ENCODE peak calls at places on chromosomes 2 and 18, in seven cellular contexts. One of them, this sample, is unnamed.

GRCh38 chr2:233940376-233941276 is 23.5 kb downstream of the TRPM8 start:
- DNase-seq in heart left ventricle: no peak
- DNase-seq in IMR-90: no peak
- DNase-seq in right lobe of liver: no peak
- DNase-seq in body of pancreas: no peak
- DNase-seq in breast epithelium: no peak
- DNase-seq in endothelial cell of umbilical vein: no peak
- DNase-seq in this sample: no peak

GRCh38 chr18:79805211-79805862 is 7.6 kb downstream of the KCNG2 start:
- DNase-seq in right lobe of liver: no peak
- DNase-seq in body of pancreas: no peak
- DNase-seq in endothelial cell of umbilical vein: no peak
- DNase-seq in IMR-90: no peak
- DNase-seq in breast epithelium: no peak
- DNase-seq in heart left ventricle: no peak
- DNase-seq in this sample: no peak

GRCh38 chr2:240111253-240111652 is 24.9 kb downstream of the COPS9 start:
- DNase-seq in heart left ventricle: no peak
- DNase-seq in breast epithelium: no peak
- DNase-seq in right lobe of liver: no peak
- DNase-seq in endothelial cell of umbilical vein: no peak
- DNase-seq in body of pancreas: no peak
- DNase-seq in IMR-90: peak; percentile 0
- DNase-seq in this sample: no peak

GRCh38 chr2:237895544-237896506 is 36.4 kb downstream of the RAMP1 start:
- DNase-seq in heart left ventricle: no peak
- DNase-seq in IMR-90: no peak
- DNase-seq in right lobe of liver: no peak
- DNase-seq in body of pancreas: peak; percentile 67
- DNase-seq in endothelial cell of umbilical vein: no peak
- DNase-seq in breast epithelium: peak; percentile 89
- DNase-seq in this sample: peak; percentile 88

GRCh38 chr18:28127763-28128737 is 48.9 kb downstream of the CDH2 start:
- DNase-seq in endothelial cell of umbilical vein: no peak
- DNase-seq in right lobe of liver: no peak
- DNase-seq in body of pancreas: no peak
- DNase-seq in breast epithelium: no peak
- DNase-seq in heart left ventricle: no peak
- DNase-seq in IMR-90: peak; percentile 34
- DNase-seq in this sample: no peak

GRCh38 chr18:12946549-12947354 is 1.1 kb upstream of the SEH1L start:
- DNase-seq in IMR-90: peak; percentile 89
- DNase-seq in body of pancreas: peak; percentile 46
- DNase-seq in breast epithelium: peak; percentile 35
- DNase-seq in endothelial cell of umbilical vein: no peak
- DNase-seq in right lobe of liver: peak; percentile 60
- DNase-seq in heart left ventricle: peak; percentile 78
- DNase-seq in this sample: no peak

GRCh38 chr18:76975577-76976110 is 153.3 kb downstream of the ZNF236 start:
- DNase-seq in endothelial cell of umbilical vein: no peak
- DNase-seq in breast epithelium: no peak
- DNase-seq in IMR-90: no peak
- DNase-seq in body of pancreas: no peak
- DNase-seq in right lobe of liver: no peak
- DNase-seq in heart left ventricle: no peak
- DNase-seq in this sample: no peak

GRCh38 chr2:23618696-23619530 is 233.9 kb downstream of the KLHL29 start:
- DNase-seq in body of pancreas: no peak
- DNase-seq in breast epithelium: no peak
- DNase-seq in endothelial cell of umbilical vein: no peak
- DNase-seq in heart left ventricle: peak; percentile 47
- DNase-seq in right lobe of liver: no peak
- DNase-seq in IMR-90: peak; percentile 16
- DNase-seq in this sample: no peak

DNA sequence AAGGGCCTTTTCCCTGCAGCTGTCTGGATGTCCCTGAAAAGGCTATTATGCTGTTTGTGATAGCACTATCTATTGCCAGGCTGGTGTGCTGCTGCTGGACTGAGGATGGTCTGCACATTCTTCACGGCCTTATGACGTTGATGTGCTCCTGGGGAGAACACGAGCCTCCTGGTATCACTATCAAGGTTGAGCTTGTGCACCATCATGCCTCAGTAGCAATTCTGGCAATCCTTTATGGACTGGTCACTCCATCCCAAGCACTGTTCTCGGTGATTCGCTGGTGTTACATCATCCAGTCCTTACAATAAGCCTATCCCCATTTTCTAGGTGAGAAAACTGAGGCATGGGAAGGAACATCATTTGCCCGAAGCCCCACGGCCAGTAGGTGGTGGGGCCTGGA is 18.2 kb upstream of the CCBE1 start:
- DNase-seq in breast epithelium: no peak
- DNase-seq in heart left ventricle: no peak
- DNase-seq in IMR-90: peak; percentile 54
- DNase-seq in body of pancreas: no peak
- DNase-seq in right lobe of liver: no peak
- DNase-seq in endothelial cell of umbilical vein: no peak
- DNase-seq in this sample: no peak
- H3K4me3 ChIP-seq in breast epithelium: no peak overlapping the region
- H3K4me3 ChIP-seq in heart left ventricle: no peak overlapping the region
- H3K4me3 ChIP-seq in IMR-90: no peak overlapping the region
- H3K4me3 ChIP-seq in body of pancreas: no peak overlapping the region
- H3K4me3 ChIP-seq in right lobe of liver: no peak overlapping the region
- H3K4me3 ChIP-seq in endothelial cell of umbilical vein: no peak overlapping the region
- H3K4me3 ChIP-seq in this sample: no peak overlapping the region

DNA sequence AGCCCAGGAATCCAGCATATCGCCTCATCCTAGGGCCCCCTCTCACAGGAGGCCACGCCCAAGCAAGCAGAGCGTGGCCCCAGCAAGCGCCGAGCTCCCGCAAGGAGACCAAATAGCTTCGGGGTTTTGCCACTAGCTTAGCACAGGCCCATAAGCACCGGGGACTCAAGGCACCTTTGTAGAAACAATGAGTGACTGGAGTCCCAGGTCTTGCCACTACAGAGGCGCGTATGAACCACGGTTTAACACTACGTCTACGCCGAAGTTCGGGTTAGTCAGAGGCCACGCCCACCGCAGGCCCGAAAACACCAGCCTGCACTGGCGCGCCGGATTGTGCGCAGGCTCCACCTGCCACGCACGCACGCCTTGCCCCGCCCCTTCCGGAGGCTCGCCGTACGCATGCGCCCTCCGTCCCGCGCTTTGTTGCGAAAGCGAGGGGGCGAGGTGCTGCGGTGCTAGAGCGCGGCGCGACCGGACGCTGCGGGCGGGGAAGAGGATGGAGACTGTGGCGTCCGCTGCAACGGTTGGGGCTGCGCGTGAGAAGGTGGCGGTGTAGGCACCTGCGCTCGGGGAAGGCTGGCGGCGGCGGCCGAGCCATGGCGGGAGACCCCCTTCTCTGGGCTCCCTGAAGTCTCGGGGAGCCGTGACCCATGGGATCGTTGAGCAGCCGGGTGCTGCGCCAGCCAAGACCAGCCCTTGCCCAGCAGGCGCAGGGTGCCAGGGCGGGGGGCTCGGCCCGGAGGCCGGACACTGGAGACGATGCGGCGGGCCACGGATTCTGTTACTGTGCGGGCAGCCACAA is at the start of gene GMCL1:
- DNase-seq in IMR-90: peak; percentile 94
- DNase-seq in endothelial cell of umbilical vein: peak; percentile 98
- DNase-seq in body of pancreas: peak; percentile 99
- DNase-seq in right lobe of liver: peak; percentile 98
- DNase-seq in heart left ventricle: peak; percentile 99
- DNase-seq in breast epithelium: peak; percentile 95
- DNase-seq in this sample: peak; percentile 95
- TF ChIP-seq POLR2A in IMR-90: peak; percentile 86
- TF ChIP-seq POLR2A in endothelial cell of umbilical vein: peak; percentile 90
- TF ChIP-seq POLR2A in body of pancreas: peak; percentile 92
- TF ChIP-seq POLR2A in right lobe of liver: peak; percentile 80
- TF ChIP-seq POLR2A in heart left ventricle: peak; percentile 87
- TF ChIP-seq POLR2A in breast epithelium: peak; percentile 38
- TF ChIP-seq POLR2A in this sample: peak; percentile 74

GRCh38 chr2:102237176-102237575 is 50.4 kb downstream of the IL1RL2 start:
- DNase-seq in heart left ventricle: no peak
- DNase-seq in endothelial cell of umbilical vein: no peak
- DNase-seq in breast epithelium: no peak
- DNase-seq in body of pancreas: no peak
- DNase-seq in IMR-90: no peak
- DNase-seq in right lobe of liver: no peak
- DNase-seq in this sample: no peak
- H3K4me3 ChIP-seq in heart left ventricle: no peak overlapping the region
- H3K4me3 ChIP-seq in endothelial cell of umbilical vein: no peak overlapping the region
- H3K4me3 ChIP-seq in breast epithelium: no peak overlapping the region
- H3K4me3 ChIP-seq in body of pancreas: no peak overlapping the region
- H3K4me3 ChIP-seq in IMR-90: no peak overlapping the region
- H3K4me3 ChIP-seq in right lobe of liver: no peak overlapping the region
- H3K4me3 ChIP-seq in this sample: no peak overlapping the region

GRCh38 chr2:19350678-19351401 is 7.6 kb downstream of the OSR1 start:
- DNase-seq in endothelial cell of umbilical vein: no peak
- DNase-seq in IMR-90: no peak
- DNase-seq in body of pancreas: no peak
- DNase-seq in right lobe of liver: no peak
- DNase-seq in breast epithelium: no peak
- DNase-seq in heart left ventricle: no peak
- DNase-seq in this sample: no peak
- TF ChIP-seq POLR2A in endothelial cell of umbilical vein: no peak
- TF ChIP-seq POLR2A in IMR-90: no peak
- TF ChIP-seq POLR2A in body of pancreas: no peak
- TF ChIP-seq POLR2A in right lobe of liver: no peak
- TF ChIP-seq POLR2A in breast epithelium: no peak
- TF ChIP-seq POLR2A in heart left ventricle: no peak
- TF ChIP-seq POLR2A in this sample: no peak

GRCh38 chr2:43019536-43020183 is 206.7 kb downstream of the ZFP36L2 start:
- DNase-seq in breast epithelium: no peak
- DNase-seq in heart left ventricle: no peak
- DNase-seq in endothelial cell of umbilical vein: no peak
- DNase-seq in body of pancreas: no peak
- DNase-seq in right lobe of liver: no peak
- DNase-seq in IMR-90: no peak
- DNase-seq in this sample: no peak
- H3K4me3 ChIP-seq in breast epithelium: no peak overlapping the region
- H3K4me3 ChIP-seq in heart left ventricle: no peak overlapping the region
- H3K4me3 ChIP-seq in endothelial cell of umbilical vein: no peak overlapping the region
- H3K4me3 ChIP-seq in body of pancreas: no peak overlapping the region
- H3K4me3 ChIP-seq in right lobe of liver: no peak overlapping the region
- H3K4me3 ChIP-seq in IMR-90: no peak overlapping the region
- H3K4me3 ChIP-seq in this sample: no peak overlapping the region

GRCh38 chr2:25250331-25251031 is 82.1 kb upstream of the POMC start:
- DNase-seq in right lobe of liver: no peak
- DNase-seq in endothelial cell of umbilical vein: no peak
- DNase-seq in body of pancreas: no peak
- DNase-seq in IMR-90: peak; percentile 92
- DNase-seq in heart left ventricle: peak; percentile 48
- DNase-seq in breast epithelium: no peak
- DNase-seq in this sample: no peak

GRCh38 chr2:25253153-25253617 is 84.8 kb upstream of the POMC start:
- DNase-seq in IMR-90: no peak
- DNase-seq in heart left ventricle: peak; percentile 16
- DNase-seq in breast epithelium: no peak
- DNase-seq in right lobe of liver: no peak
- DNase-seq in body of pancreas: no peak
- DNase-seq in endothelial cell of umbilical vein: no peak
- DNase-seq in this sample: no peak

GRCh38 chr2:25252291-25253152 is 84.1 kb upstream of the POMC start:
- DNase-seq in body of pancreas: peak; percentile 75
- DNase-seq in right lobe of liver: peak; percentile 74
- DNase-seq in breast epithelium: no peak
- DNase-seq in heart left ventricle: peak; percentile 79
- DNase-seq in endothelial cell of umbilical vein: peak; percentile 82
- DNase-seq in IMR-90: peak; percentile 14
- DNase-seq in this sample: no peak

GRCh38 chr2:25251032-25251460 is 82.7 kb upstream of the POMC start:
- DNase-seq in right lobe of liver: peak; percentile 25
- DNase-seq in breast epithelium: no peak
- DNase-seq in body of pancreas: no peak
- DNase-seq in IMR-90: no peak
- DNase-seq in heart left ventricle: peak; percentile 36
- DNase-seq in endothelial cell of umbilical vein: no peak
- DNase-seq in this sample: no peak

DNA sequence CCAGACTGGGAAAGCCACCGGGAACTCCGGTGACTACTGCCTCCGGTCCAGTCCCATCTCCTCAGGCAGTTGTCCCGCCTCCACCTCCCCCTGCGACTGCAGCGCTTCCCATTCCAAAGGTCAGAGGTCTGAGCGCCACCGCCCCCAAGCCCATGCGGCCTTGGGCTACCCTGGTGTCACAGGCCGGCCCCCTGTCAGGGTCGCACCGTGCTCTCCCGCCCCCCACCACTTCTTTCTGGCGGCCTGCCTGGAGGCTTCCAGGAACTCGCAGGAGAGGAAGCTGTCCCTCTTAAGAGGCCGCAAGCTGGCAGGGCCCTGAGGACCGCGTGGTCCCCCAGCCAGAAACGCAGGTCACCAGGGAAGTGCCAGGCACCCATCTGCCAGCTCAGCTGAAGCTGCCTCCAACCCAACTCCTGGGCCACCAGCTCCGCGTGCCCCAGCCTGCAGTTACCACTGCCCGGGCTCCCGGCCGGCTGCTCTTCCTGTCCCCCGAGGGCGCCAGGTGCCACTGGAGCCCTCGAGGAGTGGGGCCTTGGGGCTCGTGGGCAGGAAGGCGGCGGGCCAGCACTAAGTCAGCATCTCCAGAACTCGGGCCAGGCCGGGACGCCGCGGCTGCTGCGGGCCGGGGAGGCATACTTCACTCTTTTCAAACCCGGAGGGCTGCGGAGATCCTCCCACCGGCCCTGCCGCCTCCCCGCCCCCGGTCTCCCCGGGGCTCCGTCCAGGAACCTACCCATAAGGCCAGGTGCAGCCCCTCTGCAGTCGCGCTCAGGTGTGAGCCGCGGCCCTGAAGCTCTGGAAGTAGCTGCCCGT is 83.3 kb upstream of the POMC start:
- DNase-seq in breast epithelium: peak; percentile 44
- DNase-seq in right lobe of liver: peak; percentile 79
- DNase-seq in heart left ventricle: peak; percentile 77
- DNase-seq in IMR-90: peak; percentile 7
- DNase-seq in body of pancreas: peak; percentile 61
- DNase-seq in endothelial cell of umbilical vein: peak; percentile 64
- DNase-seq in this sample: no peak
- TF ChIP-seq POLR2A in breast epithelium: no peak
- TF ChIP-seq POLR2A in right lobe of liver: no peak
- TF ChIP-seq POLR2A in heart left ventricle: peak; percentile 8
- TF ChIP-seq POLR2A in IMR-90: no peak
- TF ChIP-seq POLR2A in body of pancreas: peak; percentile 44
- TF ChIP-seq POLR2A in endothelial cell of umbilical vein: no peak
- TF ChIP-seq POLR2A in this sample: no peak

GRCh38 chr18:2978626-2979025 is 34.3 kb downstream of the LPIN2 start:
- DNase-seq in right lobe of liver: no peak
- DNase-seq in heart left ventricle: no peak
- DNase-seq in body of pancreas: no peak
- DNase-seq in endothelial cell of umbilical vein: peak; percentile 75
- DNase-seq in IMR-90: peak; percentile 91
- DNase-seq in breast epithelium: no peak
- DNase-seq in this sample: no peak
- H3K4me3 ChIP-seq in right lobe of liver: no peak overlapping the region
- H3K4me3 ChIP-seq in heart left ventricle: no peak overlapping the region
- H3K4me3 ChIP-seq in body of pancreas: no peak overlapping the region
- H3K4me3 ChIP-seq in endothelial cell of umbilical vein: no peak overlapping the region
- H3K4me3 ChIP-seq in IMR-90: peak overlapping the region; percentile 41
- H3K4me3 ChIP-seq in breast epithelium: no peak overlapping the region
- H3K4me3 ChIP-seq in this sample: no peak overlapping the region

This sample was measured in gastrocnemius medialis.